ENCODE peak calls at places on chromosomes 11 and 22, in four cellular contexts. Y, D, U and M are unnamed samples.

GRCh38 chr11:77402218-77402556 is 71.7 kb downstream of the PAK1 start:
- DNase-seq in U (no peak), Y (no peak), D (peak; percentile 70), M (no peak)

GRCh38 chr22:43861529-43861928 is 784 bp downstream of the SULT4A1 start:
- DNase-seq in U (no peak), Y (no peak), D (no peak), M (no peak)

GRCh38 chr11:92638678-92639077 is 330.8 kb upstream of the MTNR1B start:
- DNase-seq in Y (no peak), U (no peak), D (no peak), M (no peak)

GRCh38 chr22:48483764-48484528 is 1343.7 kb downstream of the BRD1 start:
- DNase-seq in D (no peak), Y (no peak), U (no peak), M (no peak)

GRCh38 chr11:21625982-21626381 is 566.9 kb upstream of the ANO5 start:
- DNase-seq in D (peak; percentile 93), U (no peak), Y (no peak), M (no peak)

GRCh38 chr11:71369411-71369810 is 78.8 kb downstream of the DHCR7 start:
- DNase-seq in U (no peak), D (no peak), Y (no peak), M (no peak)

GRCh38 chr11:131770801-131771200 is 400.4 kb downstream of the NTM start:
- DNase-seq in Y (no peak), D (no peak), U (no peak), M (no peak)

GRCh38 chr11:655036-655726 is 18.1 kb downstream of the DRD4 start:
- DNase-seq in D (no peak), U (peak; percentile 6), Y (no peak), M (no peak)

GRCh38 chr11:17258670-17259069 is 17.9 kb upstream of the NUCB2 start:
- DNase-seq in D (no peak), Y (no peak), U (peak; percentile 35), M (no peak)

GRCh38 chr22:38412435-38413084 is 42.4 kb downstream of the KCNJ4 start:
- DNase-seq in Y (no peak), D (no peak), U (peak; percentile 84), M (peak; percentile 84)

GRCh38 chr11:2698386-2699184 is 1.2 kb downstream of the KCNQ1OT1 start:
- DNase-seq in D (no peak), Y (no peak), U (no peak), M (no peak)

GRCh38 chr22:44186737-44187136 is 6.0 kb downstream of the PARVG start:
- DNase-seq in D (no peak), U (no peak), Y (no peak), M (no peak)

GRCh38 chr22:24181088-24181995 is at the start of gene SUSD2:
- DNase-seq in U (peak; percentile 58), Y (no peak), D (no peak), M (no peak)

GRCh38 chr11:27196040-27196897 is 155.7 kb downstream of the BBOX1 start:
- DNase-seq in U (no peak), Y (no peak), D (no peak), M (no peak)

GRCh38 chr22:27416553-27417427 is 384.8 kb downstream of the MN1 start:
- DNase-seq in U (no peak), Y (no peak), D (no peak), M (no peak)

GRCh38 chr11:130213979-130214281 is 54.3 kb downstream of the ST14 start:
- DNase-seq in Y (no peak), U (no peak), D (no peak), M (no peak)

GRCh38 chr11:130211781-130212401 is 52.3 kb downstream of the ST14 start:
- DNase-seq in Y (no peak), D (no peak), U (no peak), M (no peak)

GRCh38 chr11:130212431-130212961 is 52.9 kb downstream of the ST14 start:
- DNase-seq in U (no peak), Y (no peak), D (no peak), M (no peak)

GRCh38 chr11:130214861-130215530 is 55.4 kb downstream of the ST14 start:
- DNase-seq in U (no peak), Y (no peak), D (no peak), M (no peak)

GRCh38 chr11:130213143-130213978 is 53.8 kb downstream of the ST14 start:
- DNase-seq in Y (no peak), U (peak; percentile 88), D (peak; percentile 54), M (peak; percentile 80)
- TF ChIP-seq SPI1 in Y (no peak), U (no peak), D (no peak), M (no peak)

DNA sequence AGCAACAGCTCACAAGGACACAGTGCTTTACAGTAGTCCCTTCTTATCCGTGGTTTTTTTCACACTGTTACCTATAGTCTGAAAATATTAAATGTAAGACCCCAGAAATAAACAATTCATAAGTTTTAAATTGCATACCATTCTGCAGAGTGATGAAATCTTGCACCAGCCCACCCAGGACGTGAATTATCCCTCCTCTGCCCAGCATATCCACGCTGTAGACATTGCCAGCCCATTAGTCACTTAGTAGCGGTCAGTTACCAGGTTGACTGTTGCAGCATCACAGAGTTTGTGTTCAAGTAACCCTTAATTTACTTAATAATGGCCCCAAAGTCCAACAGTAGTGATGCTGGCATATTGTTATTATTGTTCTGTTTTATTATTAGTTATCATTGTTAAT is 3.6 kb downstream of the CLTCL1 start:
- DNase-seq in U (no peak), D (no peak), Y (no peak), M (no peak)
- TF ChIP-seq SPI1 in U (no peak), D (no peak), Y (no peak), M (no peak)

GRCh38 chr11:93651052-93651451 is 10.4 kb upstream of the CEP295 start:
- DNase-seq in D (no peak), Y (no peak), U (no peak), M (no peak)

GRCh38 chr11:93653566-93653965 is 7.9 kb upstream of the CEP295 start:
- DNase-seq in Y (no peak), U (no peak), D (no peak), M (no peak)

GRCh38 chr11:93653080-93653479 is 8.4 kb upstream of the CEP295 start:
- DNase-seq in D (no peak), U (no peak), Y (no peak), M (no peak)

GRCh38 chr11:93652679-93653078 is 8.8 kb upstream of the CEP295 start:
- DNase-seq in U (no peak), D (no peak), Y (no peak), M (no peak)

DNA sequence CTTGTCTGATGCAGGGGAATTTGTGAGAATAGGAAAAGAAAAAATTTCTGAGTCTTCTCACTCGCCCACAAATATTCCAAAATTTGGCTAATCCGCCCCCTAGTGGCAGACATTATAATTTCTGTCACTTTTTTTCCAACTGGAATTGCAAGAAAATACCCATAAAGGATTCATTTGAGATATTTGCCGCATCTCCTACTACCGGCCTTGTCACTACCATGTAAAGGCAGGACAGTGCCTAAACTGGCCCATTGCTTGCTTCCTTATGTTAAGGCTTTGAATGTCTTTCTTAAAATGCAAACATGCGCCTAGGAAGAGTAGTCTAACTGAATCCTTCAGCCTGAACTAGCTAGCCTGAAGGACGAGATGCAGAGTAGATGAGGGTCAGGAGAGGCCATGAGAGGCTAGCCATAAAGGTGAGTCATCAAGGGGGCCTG is 9.3 kb upstream of the CEP295 start:
- DNase-seq in D (peak; percentile 36), Y (no peak), U (peak; percentile 36), M (no peak)
- TF ChIP-seq SPI1 in D (no peak), Y (no peak), U (no peak), M (no peak)

DNA sequence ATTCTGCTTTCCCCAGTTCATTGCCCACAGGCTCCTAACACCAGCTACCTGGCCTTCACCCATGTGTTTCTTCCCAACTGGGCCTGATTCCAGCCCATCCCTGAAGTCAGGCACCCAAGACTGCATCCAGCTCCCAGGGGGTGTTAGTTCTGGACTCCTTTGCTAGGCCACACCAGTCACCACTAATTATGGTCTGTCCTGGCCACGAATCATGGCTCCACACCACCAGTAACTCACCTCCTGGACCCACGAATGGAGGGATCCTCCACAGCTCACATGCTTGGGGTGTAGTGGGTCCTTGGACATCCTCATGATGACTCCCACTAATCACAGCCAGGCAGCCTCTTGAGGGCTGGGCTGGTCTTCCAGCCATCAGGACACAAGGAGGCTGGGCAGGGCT is 3.6 kb upstream of the RASL10A start:
- DNase-seq in D (no peak), U (no peak), Y (no peak), M (no peak)
- TF ChIP-seq SPI1 in D (no peak), U (no peak), Y (no peak), M (no peak)

DNA sequence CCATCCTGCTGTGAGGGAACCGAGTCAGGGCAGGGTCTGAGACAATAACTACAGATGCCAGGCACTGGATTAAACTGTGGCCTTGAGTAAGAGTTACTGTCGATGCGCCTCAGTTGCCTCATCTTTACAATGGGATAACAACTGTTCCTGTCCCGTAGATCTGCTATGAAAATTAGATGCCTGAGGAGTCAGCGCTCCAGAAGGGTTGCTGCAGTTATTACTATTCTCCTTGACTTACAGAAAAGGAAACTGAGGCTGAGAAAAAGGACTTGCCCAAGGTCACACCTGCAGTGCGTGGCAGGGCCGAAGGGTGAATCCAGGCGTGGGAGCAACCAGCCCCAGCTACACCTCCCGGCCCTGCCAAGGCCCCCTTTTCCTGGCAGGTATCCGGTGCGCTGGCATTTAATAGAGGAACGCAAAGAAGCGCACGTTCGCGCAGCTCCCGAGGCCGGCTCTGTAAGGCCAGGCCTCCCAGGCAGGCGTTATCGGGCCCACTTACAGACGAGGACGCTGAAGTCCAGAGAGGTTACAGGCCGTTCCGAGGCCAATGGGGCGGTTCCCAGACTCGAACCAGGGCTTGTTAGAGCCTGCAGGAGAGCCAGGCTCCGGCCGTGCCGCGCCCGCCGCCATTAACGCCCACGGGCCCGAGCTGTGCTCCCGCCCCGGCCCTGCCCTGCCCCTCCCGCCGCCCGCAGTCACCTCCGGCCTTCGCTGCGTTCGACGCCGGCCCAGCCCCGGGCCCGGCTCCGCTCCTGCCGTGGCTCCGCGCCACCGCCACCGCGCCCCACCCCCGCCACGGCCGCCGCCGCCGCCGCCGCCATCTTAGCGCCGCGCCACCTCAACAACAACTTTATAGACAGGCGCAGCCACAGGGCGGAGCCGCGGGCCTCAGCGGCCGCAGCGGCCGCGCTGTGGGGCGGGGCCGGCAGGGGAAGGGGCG is at the start of gene C11orf68:
- DNase-seq in D (no peak), U (no peak), Y (no peak), M (peak; percentile 62)
- TF ChIP-seq SPI1 in D (no peak), U (no peak), Y (no peak), M (no peak)

DNA sequence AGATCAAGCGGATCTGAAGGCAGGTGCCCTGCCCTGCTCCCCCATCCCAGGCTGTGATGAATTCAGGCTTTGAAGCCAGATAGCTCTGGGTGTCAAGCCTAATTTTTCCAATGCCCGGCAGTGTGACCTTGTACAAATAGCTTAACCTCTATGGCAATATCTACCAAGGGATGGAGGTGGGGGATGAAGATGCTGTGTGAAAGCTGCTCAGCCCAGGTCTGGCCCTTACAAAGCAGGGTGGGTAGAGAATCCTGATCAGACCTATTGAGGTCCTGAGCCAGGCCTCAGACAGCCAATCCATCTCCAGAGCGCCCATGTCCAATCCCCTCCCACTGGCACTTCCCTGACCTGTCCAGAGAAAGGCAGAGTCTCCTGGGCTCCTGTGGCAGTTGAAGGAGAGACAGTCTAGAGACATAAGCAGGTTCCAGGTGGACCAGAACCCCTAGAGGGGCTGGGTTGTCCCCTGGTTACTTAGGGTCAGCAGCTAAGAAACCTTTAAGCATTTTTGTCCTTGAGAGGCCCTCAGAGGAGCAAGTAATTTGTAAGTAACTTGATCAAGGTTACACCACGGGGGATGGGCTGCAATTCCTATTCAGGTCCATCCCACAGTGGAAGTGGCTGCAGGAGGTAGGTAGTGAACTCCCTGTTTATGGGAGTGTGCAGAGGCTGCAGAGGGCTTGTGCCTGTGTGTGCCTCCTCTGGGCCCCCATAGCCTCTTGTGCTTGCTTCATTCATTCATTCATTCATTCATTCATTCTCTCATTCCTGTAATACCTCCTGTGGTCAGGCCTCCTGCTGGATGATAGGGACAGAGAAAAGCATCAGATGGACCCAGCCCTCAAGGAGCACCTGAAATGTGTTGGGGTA is 10.4 kb downstream of the P2RY2 start:
- DNase-seq in Y (no peak), D (no peak), U (no peak), M (no peak)
- TF ChIP-seq SPI1 in Y (no peak), D (no peak), U (no peak), M (no peak)